ENCODE peak calls at places on chromosome 10, in nine cellular contexts. C is transverse colon, G is WTC11, B is body of pancreas, X is colonic mucosa, I is fibroblast of the aortic adventitia, Q is H9, F is tibial artery, A is fibroblast of mammary gland. T is an unnamed sample.

GRCh38 chr10:84540022-84540616 is 211.7 kb downstream of the CCSER2 start:
- DNase-seq in G (no peak), C (no peak), B (no peak), F (no peak), A (peak; percentile 70), Q (no peak), I (peak; percentile 75), X (no peak), T (no peak)

GRCh38 chr10:103732339-103732738 is 123.0 kb downstream of the SH3PXD2A start:
- DNase-seq in I (no peak), B (peak; percentile 48), C (no peak), X (no peak), F (no peak), Q (no peak), A (no peak), G (no peak), T (no peak)

GRCh38 chr10:70575874-70576802 is 26.4 kb downstream of the PRF1 start:
- DNase-seq in B (peak; percentile 67), C (peak; percentile 66), I (peak; percentile 77), Q (no peak), G (no peak), A (peak; percentile 33), F (peak; percentile 44), X (peak; percentile 40), T (peak; percentile 59)

GRCh38 chr10:110514848-110515247 is 17.1 kb downstream of the DUSP5 start:
- DNase-seq in I (no peak), A (peak; percentile 34), F (no peak), X (no peak), B (no peak), G (no peak), C (no peak), Q (no peak), T (no peak)

GRCh38 chr10:119235381-119235780 is 28.0 kb downstream of the GRK5 start:
- DNase-seq in F (no peak), X (no peak), C (no peak), A (peak; percentile 59), I (peak; percentile 45), G (no peak), B (no peak), Q (no peak), T (no peak)

GRCh38 chr10:3347413-3348147 is 175.0 kb upstream of the PITRM1 start:
- DNase-seq in A (no peak), F (no peak), C (no peak), I (no peak), B (peak; percentile 69), G (no peak), Q (no peak), X (no peak), T (no peak)

GRCh38 chr10:3037182-3037581 is 30.2 kb upstream of the PFKP start:
- DNase-seq in C (no peak), F (no peak), B (no peak), X (no peak), A (no peak), Q (no peak), G (no peak), I (no peak), T (no peak)

GRCh38 chr10:8017276-8017675 is 37.2 kb upstream of the GATA3 start:
- DNase-seq in F (no peak), Q (no peak), B (no peak), A (no peak), X (no peak), I (peak; percentile 43), G (no peak), C (no peak), T (no peak)

GRCh38 chr10:44706745-44707144 is 204.4 kb upstream of the TMEM72 start:
- DNase-seq in G (no peak), A (peak; percentile 99), I (peak; percentile 97), B (no peak), X (no peak), C (no peak), Q (no peak), F (no peak), T (no peak)

GRCh38 chr10:123019264-123019663 is 10.5 kb downstream of the ACADSB start:
- DNase-seq in F (no peak), X (no peak), C (no peak), B (no peak), Q (no peak), I (no peak), G (no peak), A (no peak), T (no peak)

GRCh38 chr10:123024540-123024939 is 15.7 kb downstream of the ACADSB start:
- DNase-seq in C (no peak), I (no peak), B (no peak), G (no peak), F (no peak), Q (no peak), X (no peak), A (no peak), T (no peak)

GRCh38 chr10:123019941-123020703 is 11.3 kb downstream of the ACADSB start:
- DNase-seq in G (no peak), Q (no peak), F (no peak), B (no peak), I (no peak), X (no peak), C (no peak), A (no peak), T (no peak)

GRCh38 chr10:123018531-123018930 is 9.7 kb downstream of the ACADSB start:
- DNase-seq in C (no peak), A (no peak), G (no peak), F (no peak), I (no peak), B (no peak), Q (no peak), X (no peak), T (no peak)

GRCh38 chr10:123021517-123021916 is 12.7 kb downstream of the ACADSB start:
- DNase-seq in G (no peak), F (no peak), I (peak; percentile 12), B (no peak), Q (no peak), A (peak; percentile 22), C (no peak), X (no peak), T (no peak)
- TF ChIP-seq CTCF in G (no peak), F (no peak), I (peak; percentile 34), B (peak; percentile 14), Q (peak; percentile 60), A (peak; percentile 33), C (no peak), X (no peak), T (no peak)

GRCh38 chr10:34669079-34669478 is 146.0 kb downstream of the PARD3 start:
- DNase-seq in A (no peak), Q (no peak), I (no peak), G (no peak), B (no peak), X (no peak), F (no peak), C (no peak), T (no peak)

GRCh38 chr10:34666008-34666700 is 148.9 kb downstream of the PARD3 start:
- DNase-seq in B (peak; percentile 57), G (no peak), C (peak; percentile 37), I (peak; percentile 97), A (peak; percentile 94), Q (no peak), X (peak; percentile 38), F (peak; percentile 46), T (peak; percentile 69)

GRCh38 chr10:34667177-34667576 is 147.9 kb downstream of the PARD3 start:
- DNase-seq in C (no peak), G (no peak), A (no peak), F (no peak), I (no peak), B (no peak), Q (no peak), X (no peak), T (no peak)

GRCh38 chr10:34674169-34674568 is 140.9 kb downstream of the PARD3 start:
- DNase-seq in G (no peak), C (no peak), I (no peak), B (no peak), F (no peak), Q (no peak), A (no peak), X (no peak), T (no peak)

DNA sequence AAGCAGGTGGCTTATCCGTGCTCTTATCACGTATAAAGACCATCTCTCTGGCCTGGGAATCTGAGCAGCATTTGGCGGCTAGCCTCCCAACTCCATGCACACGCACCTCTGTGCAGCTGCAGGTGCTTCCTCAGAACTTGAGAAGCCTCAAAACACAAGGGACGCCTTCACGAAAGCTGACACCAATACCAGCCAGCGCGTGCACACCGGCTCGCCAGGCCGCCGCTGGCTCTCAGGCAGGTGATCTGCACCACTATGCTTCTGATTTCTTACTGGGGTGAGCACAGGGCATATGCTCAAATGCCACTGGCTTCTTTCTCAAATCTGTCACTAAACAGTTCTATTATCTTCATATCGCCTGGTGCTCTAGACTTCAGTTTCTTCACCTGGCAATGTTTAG is 145.0 kb downstream of the PARD3 start:
- DNase-seq in G (no peak), A (no peak), C (no peak), X (no peak), Q (no peak), I (no peak), B (no peak), F (no peak), T (no peak)
- TF ChIP-seq CTCF in G (no peak), A (no peak), C (no peak), X (no peak), Q (no peak), I (no peak), B (no peak), F (no peak), T (no peak)

DNA sequence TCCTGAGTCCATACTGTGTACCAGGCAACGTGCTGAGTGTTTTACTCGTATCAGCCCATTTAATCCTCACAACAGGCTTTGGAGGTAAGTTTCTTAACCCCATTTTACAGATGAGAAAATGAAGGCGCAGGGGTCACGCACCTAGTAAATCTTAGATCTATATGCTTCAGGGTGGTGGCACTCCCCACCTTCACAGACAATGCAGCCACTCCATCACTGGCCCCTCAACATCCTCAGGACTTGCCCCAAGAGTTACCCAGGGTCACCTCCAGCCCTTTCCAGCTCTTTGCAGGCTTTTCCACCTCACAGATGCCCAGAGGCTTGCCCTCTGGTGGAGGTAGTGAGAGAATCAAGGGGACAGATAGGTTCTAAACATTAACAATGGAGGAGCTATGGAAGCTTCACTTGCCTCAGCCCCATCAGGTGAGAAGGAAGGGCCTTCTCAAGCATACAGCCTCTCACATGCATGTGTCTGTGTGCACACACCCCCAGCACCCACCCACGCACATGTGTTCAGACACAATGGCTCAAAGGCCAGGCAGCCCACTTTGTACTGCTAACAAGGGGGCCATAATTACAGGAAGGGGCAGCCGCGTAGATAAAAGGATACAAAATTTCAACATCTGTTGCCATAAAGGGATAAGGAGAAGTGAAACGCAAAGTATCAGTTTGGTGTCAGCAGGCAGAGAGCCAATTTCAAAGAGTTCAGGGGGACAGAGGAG is 29.1 kb downstream of the DPCD start:
- DNase-seq in B (no peak), F (no peak), Q (no peak), X (no peak), G (no peak), I (no peak), C (no peak), A (no peak), T (no peak)
- TF ChIP-seq CTCF in B (no peak), F (no peak), Q (peak; percentile 61), X (no peak), G (no peak), I (no peak), C (no peak), A (no peak), T (no peak)

DNA sequence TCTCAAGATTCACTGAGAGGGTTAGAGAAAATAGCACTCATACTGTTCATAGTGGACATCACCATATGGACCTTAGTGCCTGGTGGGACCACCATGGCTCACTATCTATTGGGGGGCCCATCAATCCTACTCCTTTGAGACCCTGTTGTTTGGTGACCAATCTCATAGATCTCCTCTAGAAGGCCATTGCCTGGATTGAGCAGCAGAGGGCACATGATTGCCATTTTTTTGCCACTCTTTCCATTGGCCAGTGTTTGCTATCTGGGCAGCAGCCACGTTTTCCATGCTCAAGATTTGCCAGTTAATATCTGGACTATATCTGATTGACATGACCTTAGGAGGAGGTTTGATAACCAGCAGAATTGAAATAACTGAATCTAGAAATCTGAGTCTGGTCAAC is 244.5 kb downstream of the ITGB1 start:
- DNase-seq in F (no peak), G (no peak), I (no peak), X (no peak), A (peak; percentile 2), B (no peak), Q (no peak), C (no peak), T (no peak)
- TF ChIP-seq CTCF in F (no peak), G (no peak), I (peak; percentile 17), X (no peak), A (peak; percentile 24), B (no peak), Q (peak; percentile 33), C (no peak), T (no peak)